ENCODE peak calls at places on chromosomes 1 and 21, in six cellular contexts. G is PC-9, M is hepatocyte, L is Karpas-422, C is SK-N-SH, B is MM.1S. V is an unnamed sample.

GRCh38 chr1:52842643-52843310 is at the start of gene ZYG11A:
- DNase-seq in G (peak; percentile 93), M (peak; percentile 93), L (no peak), C (peak; percentile 97), B (peak; percentile 95), V (no peak)

GRCh38 chr1:86872086-86872485 is 41.8 kb downstream of the SELENOF start:
- DNase-seq in G (no peak), M (no peak), L (no peak), C (no peak), B (no peak), V (no peak)

GRCh38 chr1:156957634-156958033 is 37.2 kb downstream of the LRRC71 start:
- DNase-seq in G (peak; percentile 28), M (no peak), L (no peak), C (no peak), B (no peak), V (no peak)

GRCh38 chr1:55311057-55311631 is 96.0 kb upstream of the USP24 start:
- DNase-seq in G (no peak), M (no peak), L (no peak), C (peak; percentile 71), B (no peak), V (no peak)

GRCh38 chr1:185834371-185834900 is 100.2 kb downstream of the HMCN1 start:
- DNase-seq in G (no peak), M (no peak), L (no peak), C (no peak), B (no peak), V (no peak)

GRCh38 chr1:156045070-156045469 is 8.5 kb downstream of the UBQLN4 start:
- DNase-seq in G (no peak), M (no peak), L (no peak), C (no peak), B (no peak), V (no peak)

GRCh38 chr1:158121604-158122254 is 59.0 kb upstream of the CD1D start:
- DNase-seq in G (peak; percentile 53), M (peak; percentile 69), L (peak; percentile 83), C (peak; percentile 26), B (peak; percentile 73), V (peak; percentile 69)

GRCh38 chr1:212954514-212954913 is 4.2 kb downstream of the VASH2 start:
- DNase-seq in G (no peak), M (no peak), L (no peak), C (no peak), B (no peak), V (no peak)

GRCh38 chr1:47643506-47644215 is 205.8 kb downstream of the FOXD2 start:
- DNase-seq in G (no peak), M (peak; percentile 57), L (no peak), C (no peak), B (no peak), V (no peak)

GRCh38 chr1:83055391-83056170 is 943.4 kb downstream of the TTLL7 start:
- DNase-seq in G (peak; percentile 67), M (peak; percentile 34), L (no peak), C (no peak), B (no peak), V (no peak)

GRCh38 chr1:21704055-21704660 is 35.0 kb upstream of the RAP1GAP start:
- DNase-seq in G (no peak), M (no peak), L (no peak), C (no peak), B (peak; percentile 35), V (no peak)

GRCh38 chr1:44847786-44848185 is 4.7 kb upstream of the PTCH2 start:
- DNase-seq in G (no peak), M (no peak), L (no peak), C (no peak), B (no peak), V (no peak)

GRCh38 chr1:227788279-227789041 is 27.0 kb upstream of the PRSS38 start:
- DNase-seq in G (peak; percentile 96), M (peak; percentile 83), L (no peak), C (no peak), B (peak; percentile 73), V (peak; percentile 62)

GRCh38 chr21:34882719-34883131 is 166.4 kb downstream of the RUNX1 start:
- DNase-seq in G (no peak), M (no peak), L (peak; percentile 60), C (no peak), B (no peak), V (peak; percentile 28)

GRCh38 chr1:245091818-245092637 is 62.8 kb upstream of the KIF26B start:
- DNase-seq in G (peak; percentile 67), M (peak; percentile 83), L (no peak), C (peak; percentile 46), B (no peak), V (no peak)

GRCh38 chr21:28454978-28455600 is 537.6 kb downstream of the LTN1 start:
- DNase-seq in G (no peak), M (no peak), L (no peak), C (no peak), B (no peak), V (no peak)

GRCh38 chr1:156540955-156541354 is 31.4 kb downstream of the IQGAP3 start:
- DNase-seq in G (no peak), M (no peak), L (no peak), C (no peak), B (no peak), V (no peak)

GRCh38 chr1:212680691-212681090 is 18.9 kb downstream of the BATF3 start:
- DNase-seq in G (no peak), M (no peak), L (no peak), C (no peak), B (no peak), V (no peak)

GRCh38 chr1:215887618-215888017 is 320.5 kb downstream of the KCTD3 start:
- DNase-seq in G (no peak), M (no peak), L (no peak), C (no peak), B (no peak), V (no peak)

GRCh38 chr1:230501845-230502244 is 75.7 kb upstream of the PGBD5 start:
- DNase-seq in G (no peak), M (peak; percentile 69), L (no peak), C (no peak), B (peak; percentile 80), V (no peak)

GRCh38 chr1:145858238-145858936 is 494 bp downstream of the PIAS3 start:
- DNase-seq in G (peak; percentile 50), M (peak; percentile 73), L (peak; percentile 84), C (peak; percentile 83), B (peak; percentile 61), V (peak; percentile 83)

GRCh38 chr1:45669859-45670655 is 16.3 kb downstream of the GPBP1L1 start:
- DNase-seq in G (no peak), M (no peak), L (no peak), C (no peak), B (no peak), V (no peak)

GRCh38 chr1:46487818-46488218 is 1.8 kb upstream of the DMBX1 start:
- DNase-seq in G (no peak), M (no peak), L (peak; percentile 66), C (no peak), B (no peak), V (no peak)

GRCh38 chr1:35452086-35452485 is 105.1 kb downstream of the KIAA0319L start:
- DNase-seq in G (no peak), M (peak; percentile 65), L (no peak), C (no peak), B (no peak), V (no peak)

GRCh38 chr21:44972301-44972814 is 32.5 kb downstream of the SLX9 start:
- DNase-seq in G (no peak), M (no peak), L (peak; percentile 49), C (no peak), B (no peak), V (no peak)

GRCh38 chr1:164774413-164774812 is 215.4 kb downstream of the PBX1 start:
- DNase-seq in G (no peak), M (no peak), L (no peak), C (no peak), B (no peak), V (no peak)

GRCh38 chr1:220748091-220748934 is at the start of gene MTARC2:
- DNase-seq in G (peak; percentile 88), M (peak; percentile 87), L (no peak), C (peak; percentile 90), B (peak; percentile 84), V (no peak)

GRCh38 chr1:193654951-193655705 is 468.7 kb upstream of the B3GALT2 start:
- DNase-seq in G (no peak), M (no peak), L (no peak), C (no peak), B (no peak), V (no peak)

GRCh38 chr1:177700856-177701255 is 269.0 kb downstream of the SEC16B start:
- DNase-seq in G (no peak), M (no peak), L (no peak), C (no peak), B (peak; percentile 79), V (no peak)

GRCh38 chr1:177546346-177546745 is 375.6 kb downstream of the BRINP2 start:
- DNase-seq in G (no peak), M (no peak), L (no peak), C (no peak), B (no peak), V (no peak)

GRCh38 chr21:26966978-26967913 is at the start of gene ADAMTS5:
- DNase-seq in G (no peak), M (peak; percentile 32), L (no peak), C (peak; percentile 80), B (no peak), V (no peak)

DNA sequence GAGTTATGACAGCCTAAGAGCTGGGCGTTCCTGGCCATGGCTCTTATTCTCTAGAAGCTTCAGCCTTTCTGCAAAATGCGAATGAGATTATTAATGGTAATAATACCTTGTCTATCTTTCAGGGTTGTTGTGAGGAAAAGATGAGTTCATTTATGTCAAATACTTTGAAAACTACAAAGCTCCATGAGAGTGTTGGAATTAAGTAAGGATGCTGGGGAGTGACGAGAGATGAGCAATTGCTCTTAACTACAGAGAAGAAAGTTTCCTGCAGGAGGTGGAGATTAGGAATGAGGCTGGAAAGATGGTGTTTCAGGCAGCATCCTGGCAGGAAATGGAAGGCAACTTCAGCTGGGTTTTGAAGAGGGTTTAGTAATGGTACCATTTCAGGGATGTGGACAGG is 124.2 kb downstream of the CACNA1E start:
- DNase-seq in G (no peak), M (no peak), L (no peak), C (no peak), B (no peak), V (no peak)
- H3K9me2 ChIP-seq in G (no peaks in the 10 kb centered on the region), M (no peaks in the 10 kb centered on the region), L (no peaks in the 10 kb centered on the region), C (no peaks in the 10 kb centered on the region), B (no peaks in the 10 kb centered on the region), V (no peaks in the 10 kb centered on the region)

GRCh38 chr1:2946999-2947650 is 74.1 kb upstream of the ACTRT2 start:
- DNase-seq in G (no peak), M (no peak), L (no peak), C (no peak), B (no peak), V (no peak)
- H3K9me3 ChIP-seq in G (no peaks in the 10 kb centered on the region), M (no peaks in the 10 kb centered on the region), L (no peaks in the 10 kb centered on the region), C (no peaks in the 10 kb centered on the region), B (no peaks in the 10 kb centered on the region), V (no peaks in the 10 kb centered on the region)

GRCh38 chr1:152539901-152540300 is 25.6 kb downstream of the CRCT1 start:
- DNase-seq in G (no peak), M (no peak), L (no peak), C (no peak), B (no peak), V (no peak)
- H3K9me2 ChIP-seq in G (no peaks in the 10 kb centered on the region), M (no peaks in the 10 kb centered on the region), L (no peaks in the 10 kb centered on the region), C (no peaks in the 10 kb centered on the region), B (no peaks in the 10 kb centered on the region), V (no peaks in the 10 kb centered on the region)

DNA sequence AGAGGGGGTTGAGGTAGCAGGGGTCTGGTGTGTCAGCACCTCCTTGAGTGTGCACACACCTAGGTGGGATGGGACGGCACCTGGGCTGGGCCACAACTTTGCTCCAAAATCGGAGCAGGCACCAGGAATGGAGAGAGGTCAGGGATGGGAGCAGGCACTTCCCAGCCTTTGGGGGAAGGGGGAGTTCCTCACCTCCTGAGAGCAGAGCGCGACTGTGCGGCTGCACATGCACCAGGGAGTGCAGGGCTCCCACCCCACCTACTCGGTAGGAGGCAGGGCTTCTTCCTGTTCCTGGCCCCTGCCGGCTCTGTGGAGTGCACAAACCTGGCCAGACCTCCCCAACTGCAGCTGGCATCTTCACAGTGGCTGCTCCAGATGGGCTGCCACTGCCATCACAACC is 399.3 kb downstream of the NCAM2 start:
- DNase-seq in G (no peak), M (no peak), L (no peak), C (no peak), B (no peak), V (no peak)
- H3K9me3 ChIP-seq in G (no peaks in the 10 kb centered on the region), M (no peaks in the 10 kb centered on the region), L (peaks cover 33% of the 10 kb centered on the region), C (peaks cover 4% of the 10 kb centered on the region), B (no peaks in the 10 kb centered on the region), V (peaks cover 12% of the 10 kb centered on the region)